ENCODE peak calls at places on chromosomes 2 and 18, in six cellular contexts. M is H9, S is brain microvascular endothelial cell, J is kidney, A is AG04450, Q is neuronal stem cell. V is an unnamed sample.

GRCh38 chr2:168140892-168141291 is 106.5 kb downstream of the STK39 start:
- DNase-seq in M (no peak), S (no peak), J (no peak), A (no peak), Q (no peak), V (no peak)

GRCh38 chr2:201378496-201379397 is 21.6 kb upstream of the FLACC1 start:
- DNase-seq in M (no peak), S (no peak), J (no peak), A (no peak), Q (no peak), V (no peak)

GRCh38 chr2:149166958-149167810 is 128.7 kb downstream of the LYPD6B start:
- DNase-seq in M (no peak), S (no peak), J (no peak), A (no peak), Q (no peak), V (no peak)

GRCh38 chr2:11234309-11234708 is 79.0 kb downstream of the SLC66A3 start:
- DNase-seq in M (no peak), S (no peak), J (no peak), A (no peak), Q (no peak), V (no peak)

GRCh38 chr2:108934583-108935230 is 54.3 kb downstream of the EDAR start:
- DNase-seq in M (no peak), S (no peak), J (no peak), A (no peak), Q (no peak), V (no peak)

GRCh38 chr2:30444283-30444682 is 2.8 kb upstream of the LCLAT1 start:
- DNase-seq in M (no peak), S (no peak), J (no peak), A (no peak), Q (no peak), V (no peak)

GRCh38 chr2:109289011-109289410 is 160.0 kb downstream of the SH3RF3 start:
- DNase-seq in M (no peak), S (no peak), J (no peak), A (no peak), Q (no peak), V (no peak)

GRCh38 chr18:22813648-22814328 is 119.3 kb upstream of the RBBP8 start:
- DNase-seq in M (no peak), S (peak; percentile 31), J (no peak), A (no peak), Q (no peak), V (no peak)

GRCh38 chr2:61647044-61647443 is 108.9 kb upstream of the XPO1 start:
- DNase-seq in M (no peak), S (peak; percentile 25), J (no peak), A (no peak), Q (no peak), V (no peak)

GRCh38 chr2:237998530-237998929 is 31.7 kb downstream of the UBE2F start:
- DNase-seq in M (no peak), S (peak; percentile 11), J (no peak), A (no peak), Q (no peak), V (no peak)

GRCh38 chr2:69581774-69582581 is 61.6 kb downstream of the AAK1 start:
- DNase-seq in M (no peak), S (peak; percentile 40), J (no peak), A (no peak), Q (no peak), V (no peak)

GRCh38 chr18:50629148-50629631 is 69.3 kb downstream of the MAPK4 start:
- DNase-seq in M (no peak), S (no peak), J (no peak), A (no peak), Q (no peak), V (no peak)

GRCh38 chr2:66389651-66390131 is 45.2 kb upstream of the MEIS1 start:
- DNase-seq in M (no peak), S (no peak), J (no peak), A (no peak), Q (no peak), V (no peak)

GRCh38 chr2:224565452-224566035 is 19.6 kb downstream of the CUL3 start:
- DNase-seq in M (no peak), S (no peak), J (no peak), A (no peak), Q (no peak), V (no peak)

GRCh38 chr2:134143568-134143967 is 110.3 kb upstream of the MGAT5 start:
- DNase-seq in M (no peak), S (no peak), J (no peak), A (no peak), Q (no peak), V (no peak)

GRCh38 chr2:120318626-120319025 is 27.3 kb upstream of the INHBB start:
- DNase-seq in M (no peak), S (no peak), J (no peak), A (no peak), Q (no peak), V (peak; percentile 13)

GRCh38 chr2:30266051-30266621 is 34.8 kb downstream of the LBH start:
- DNase-seq in M (no peak), S (peak; percentile 2), J (no peak), A (no peak), Q (no peak), V (no peak)

DNA sequence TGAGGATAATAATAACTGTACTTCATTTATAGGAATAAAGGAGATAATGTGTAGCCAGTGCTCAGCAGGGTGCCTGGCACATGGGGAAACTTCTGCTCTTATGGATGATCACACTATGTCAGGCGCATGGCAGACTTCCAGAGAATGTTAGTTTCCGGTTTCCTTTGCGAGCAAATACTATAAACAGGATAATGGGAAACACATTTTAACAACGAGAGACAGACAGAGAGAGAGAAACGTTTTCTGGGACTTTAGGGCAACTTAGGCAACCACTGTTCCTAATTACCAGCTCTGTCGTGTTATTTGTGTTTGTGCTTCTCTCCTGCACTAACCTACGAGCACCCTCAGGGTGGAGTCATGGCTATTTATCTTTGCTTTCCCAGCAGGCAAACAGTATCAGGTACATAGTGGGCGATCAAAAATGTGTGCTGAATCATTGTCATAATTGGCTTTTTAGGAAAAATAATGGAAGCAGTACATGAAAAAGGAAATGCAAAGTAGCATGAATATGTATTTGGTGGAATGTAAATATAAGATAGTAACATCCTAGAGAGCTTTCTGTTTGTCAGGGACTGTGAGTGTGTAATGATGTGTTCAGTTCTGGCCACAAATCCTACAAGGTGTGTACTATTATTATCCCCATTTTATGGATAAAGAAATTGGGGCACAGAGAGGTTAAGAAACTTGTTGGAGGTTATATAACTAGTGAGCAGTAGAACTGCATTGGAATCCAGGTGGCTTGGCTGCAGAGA is 36.8 kb upstream of the IGFBP2 start:
- DNase-seq in M (no peak), S (peak; percentile 66), J (no peak), A (peak; percentile 67), Q (no peak), V (no peak)
- H3K27ac ChIP-seq in M (no peak overlapping the region), S (no peak overlapping the region), J (no peak overlapping the region), A (no peak overlapping the region), Q (no peak overlapping the region), V (no peak overlapping the region)

DNA sequence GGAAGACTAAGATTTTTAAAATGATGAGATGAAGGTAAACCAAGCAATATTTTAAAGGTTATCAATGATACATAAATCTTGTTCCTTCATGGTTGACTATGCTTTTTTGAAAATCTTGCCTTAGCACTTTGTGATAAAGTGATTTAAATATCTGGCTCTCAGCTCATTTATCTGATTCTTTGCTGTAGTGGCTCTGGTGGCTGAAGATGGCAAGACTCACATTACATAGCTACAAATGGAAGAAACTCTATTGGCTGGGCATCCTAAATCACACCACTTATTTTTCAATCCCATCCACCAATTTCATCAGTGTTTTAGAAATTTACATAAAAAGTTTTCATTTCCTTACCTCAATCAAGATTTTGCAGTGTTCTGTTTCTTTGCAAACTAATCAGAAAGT is 16.6 kb upstream of the APCDD1 start:
- DNase-seq in M (no peak), S (no peak), J (no peak), A (no peak), Q (no peak), V (no peak)
- H3K27ac ChIP-seq in M (no peak overlapping the region), S (no peak overlapping the region), J (no peak overlapping the region), A (no peak overlapping the region), Q (no peak overlapping the region), V (no peak overlapping the region)

GRCh38 chr2:96204836-96205235 is 3.8 kb downstream of the STARD7 start:
- DNase-seq in M (no peak), S (no peak), J (no peak), A (no peak), Q (no peak), V (no peak)

GRCh38 chr2:96205238-96205637 is 3.4 kb downstream of the STARD7 start:
- DNase-seq in M (no peak), S (no peak), J (no peak), A (no peak), Q (no peak), V (peak; percentile 32)

GRCh38 chr2:96201338-96201737 is 7.3 kb downstream of the STARD7 start:
- DNase-seq in M (no peak), S (no peak), J (no peak), A (no peak), Q (no peak), V (no peak)

GRCh38 chr2:96202152-96202856 is 6.3 kb downstream of the STARD7 start:
- DNase-seq in M (no peak), S (no peak), J (no peak), A (no peak), Q (no peak), V (no peak)

GRCh38 chr2:96203130-96204028 is 5.2 kb downstream of the STARD7 start:
- DNase-seq in M (no peak), S (no peak), J (no peak), A (no peak), Q (no peak), V (no peak)
- H3K27ac ChIP-seq in M (no peak overlapping the region), S (peak overlapping the region; percentile 18), J (no peak overlapping the region), A (no peak overlapping the region), Q (no peak overlapping the region), V (no peak overlapping the region)

GRCh38 chr2:55156326-55156725 is 75.8 kb downstream of the CLHC1 start:
- DNase-seq in M (no peak), S (no peak), J (no peak), A (no peak), Q (no peak), V (no peak)
- H3K27ac ChIP-seq in M (no peak overlapping the region), S (peak overlapping the region; percentile 42), J (no peak overlapping the region), A (peak overlapping the region; percentile 75), Q (no peak overlapping the region), V (peak overlapping the region; percentile 91)

GRCh38 chr2:64331430-64331700 is 122.6 kb upstream of the LGALSL start:
- DNase-seq in M (peak; percentile 76), S (no peak), J (no peak), A (no peak), Q (no peak), V (no peak)

GRCh38 chr2:64330691-64331429 is 123.1 kb upstream of the LGALSL start:
- DNase-seq in M (peak; percentile 81), S (peak; percentile 77), J (peak; percentile 86), A (peak; percentile 80), Q (peak; percentile 90), V (peak; percentile 58)

GRCh38 chr2:64329848-64330247 is 124.1 kb upstream of the LGALSL start:
- DNase-seq in M (no peak), S (no peak), J (no peak), A (no peak), Q (no peak), V (no peak)

GRCh38 chr2:64331846-64332245 is 122.1 kb upstream of the LGALSL start:
- DNase-seq in M (no peak), S (no peak), J (no peak), A (no peak), Q (no peak), V (no peak)

DNA sequence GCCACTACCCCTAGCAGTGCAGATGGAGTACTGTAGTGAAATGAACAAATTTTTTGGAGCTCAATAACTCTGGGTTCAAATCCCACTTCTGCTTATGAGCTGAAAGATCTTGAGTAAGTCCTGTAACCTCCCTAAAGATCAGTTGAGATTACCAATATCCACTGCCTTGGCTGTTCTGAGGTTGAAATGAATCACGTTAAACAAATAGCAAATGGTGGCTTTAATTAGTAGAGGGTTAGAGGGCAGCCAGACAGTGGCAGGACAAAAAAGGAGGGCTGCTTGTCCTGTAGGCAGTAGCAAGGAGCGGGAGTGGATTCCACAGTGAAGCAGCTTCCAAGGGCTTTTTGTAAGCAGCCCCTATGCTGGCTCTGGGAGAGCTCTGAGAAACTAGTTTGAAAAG is 123.7 kb upstream of the LGALSL start:
- DNase-seq in M (no peak), S (no peak), J (no peak), A (no peak), Q (no peak), V (no peak)
- H3K27ac ChIP-seq in M (no peak overlapping the region), S (no peak overlapping the region), J (peak overlapping the region; percentile 26), A (no peak overlapping the region), Q (no peak overlapping the region), V (peak overlapping the region; percentile 46)